ENCODE peak calls at places on chromosomes 6 and 20, in nine cellular contexts. O, M, N, V, L, S, Z, I and X are unnamed samples.

GRCh38 chr6:122610690-122611455 is 668 bp downstream of the PKIB start:
- DNase-seq in O (peak; percentile 63), M (no peak), N (peak; percentile 30), V (no peak), L (peak; percentile 62), S (peak; percentile 42), Z (peak; percentile 55), I (no peak), X (no peak)

GRCh38 chr6:150086026-150086425 is 17.1 kb upstream of the ULBP3 start:
- DNase-seq in O (no peak), M (no peak), N (no peak), V (no peak), L (no peak), S (no peak), Z (no peak), I (no peak), X (no peak)

GRCh38 chr20:57657537-57658446 is 37.6 kb upstream of the ZBP1 start:
- DNase-seq in O (no peak), M (peak; percentile 37), N (peak; percentile 83), V (peak; percentile 34), L (no peak), S (peak; percentile 84), Z (no peak), I (no peak), X (peak; percentile 73)

GRCh38 chr6:167766986-167767714 is 59.6 kb upstream of the AFDN start:
- DNase-seq in O (peak; percentile 4), M (no peak), N (no peak), V (no peak), L (no peak), S (no peak), Z (no peak), I (no peak), X (no peak)

GRCh38 chr20:6295477-6296256 is 172.8 kb upstream of the FERMT1 start:
- DNase-seq in O (no peak), M (no peak), N (no peak), V (no peak), L (no peak), S (no peak), Z (no peak), I (no peak), X (no peak)

GRCh38 chr6:31125586-31126363 is 5.5 kb upstream of the CDSN start:
- DNase-seq in O (peak; percentile 71), M (no peak), N (no peak), V (no peak), L (no peak), S (peak; percentile 97), Z (no peak), I (no peak), X (no peak)

GRCh38 chr6:162917506-162917905 is 189.7 kb downstream of the PACRG start:
- DNase-seq in O (no peak), M (no peak), N (no peak), V (no peak), L (no peak), S (no peak), Z (no peak), I (no peak), X (no peak)

GRCh38 chr6:137040393-137040792 is 4.4 kb downstream of the IL20RA start:
- DNase-seq in O (no peak), M (no peak), N (no peak), V (no peak), L (no peak), S (no peak), Z (no peak), I (no peak), X (no peak)

GRCh38 chr6:110043366-110043994 is 65.4 kb downstream of the GPR6 start:
- DNase-seq in O (no peak), M (no peak), N (no peak), V (no peak), L (no peak), S (no peak), Z (no peak), I (no peak), X (no peak)

GRCh38 chr6:34684364-34684763 is 12.2 kb downstream of the ILRUN start:
- DNase-seq in O (no peak), M (no peak), N (no peak), V (no peak), L (no peak), S (no peak), Z (no peak), I (no peak), X (no peak)